ENCODE peak calls at places on chromosomes 6 and 20, in six cellular contexts. One of them, this sample, is unnamed.

GRCh38 chr6:139701695-139702094 is 327.2 kb upstream of the CITED2 start:
- DNase-seq in Calu3: no peak
- DNase-seq in A549: no peak
- DNase-seq in transverse colon: no peak
- DNase-seq in stomach: no peak
- DNase-seq in colonic mucosa: no peak
- DNase-seq in this sample: no peak

GRCh38 chr6:130426078-130426726 is 60.4 kb downstream of the TMEM200A start:
- DNase-seq in colonic mucosa: no peak
- DNase-seq in Calu3: no peak
- DNase-seq in transverse colon: no peak
- DNase-seq in stomach: no peak
- DNase-seq in A549: no peak
- DNase-seq in this sample: no peak

GRCh38 chr6:2033544-2033943 is 211.9 kb downstream of the GMDS start:
- DNase-seq in colonic mucosa: no peak
- DNase-seq in stomach: no peak
- DNase-seq in transverse colon: no peak
- DNase-seq in A549: no peak
- DNase-seq in Calu3: no peak
- DNase-seq in this sample: no peak

GRCh38 chr6:167699141-167700036 is 127.3 kb upstream of the AFDN start:
- DNase-seq in Calu3: peak
- DNase-seq in colonic mucosa: peak
- DNase-seq in stomach: peak
- DNase-seq in A549: no peak
- DNase-seq in transverse colon: peak
- DNase-seq in this sample: no peak

GRCh38 chr6:111329882-111330633 is 153.0 kb downstream of the REV3L start:
- DNase-seq in transverse colon: no peak
- DNase-seq in colonic mucosa: no peak
- DNase-seq in Calu3: no peak
- DNase-seq in stomach: no peak
- DNase-seq in A549: no peak
- DNase-seq in this sample: no peak

GRCh38 chr6:91106083-91106482 is 519.2 kb upstream of the MAP3K7 start:
- DNase-seq in colonic mucosa: no peak
- DNase-seq in Calu3: no peak
- DNase-seq in transverse colon: no peak
- DNase-seq in A549: no peak
- DNase-seq in stomach: no peak
- DNase-seq in this sample: no peak

GRCh38 chr6:17086469-17086868 is 15.4 kb upstream of the STMND1 start:
- DNase-seq in Calu3: peak
- DNase-seq in colonic mucosa: peak
- DNase-seq in transverse colon: peak
- DNase-seq in A549: peak
- DNase-seq in stomach: peak
- DNase-seq in this sample: peak

GRCh38 chr20:36153754-36154695 is 515 bp upstream of the EPB41L1 start:
- DNase-seq in transverse colon: peak
- DNase-seq in Calu3: peak
- DNase-seq in A549: peak
- DNase-seq in stomach: peak
- DNase-seq in colonic mucosa: peak
- DNase-seq in this sample: peak

GRCh38 chr6:63672582-63673129 is 37.1 kb downstream of the PHF3 start:
- DNase-seq in Calu3: no peak
- DNase-seq in colonic mucosa: no peak
- DNase-seq in A549: no peak
- DNase-seq in transverse colon: no peak
- DNase-seq in stomach: no peak
- DNase-seq in this sample: no peak

GRCh38 chr20:59822291-59823029 is 111.0 kb downstream of the SYCP2 start:
- DNase-seq in Calu3: no peak
- DNase-seq in A549: no peak
- DNase-seq in transverse colon: no peak
- DNase-seq in colonic mucosa: peak
- DNase-seq in stomach: no peak
- DNase-seq in this sample: no peak

GRCh38 chr6:13203145-13203544 is 125.2 kb downstream of the TBC1D7 start:
- DNase-seq in colonic mucosa: no peak
- DNase-seq in Calu3: no peak
- DNase-seq in stomach: no peak
- DNase-seq in A549: peak
- DNase-seq in transverse colon: no peak
- DNase-seq in this sample: peak

GRCh38 chr6:6758915-6759654 is 170.6 kb downstream of the LY86 start:
- DNase-seq in transverse colon: peak
- DNase-seq in A549: peak
- DNase-seq in stomach: peak
- DNase-seq in Calu3: peak
- DNase-seq in colonic mucosa: peak
- DNase-seq in this sample: no peak

GRCh38 chr6:15389759-15390723 is 144.2 kb downstream of the JARID2 start:
- DNase-seq in colonic mucosa: no peak
- DNase-seq in Calu3: peak
- DNase-seq in stomach: no peak
- DNase-seq in A549: peak
- DNase-seq in transverse colon: no peak
- DNase-seq in this sample: no peak

GRCh38 chr20:25033250-25033940 is 24.5 kb downstream of the ACSS1 start:
- DNase-seq in colonic mucosa: no peak
- DNase-seq in A549: no peak
- DNase-seq in transverse colon: no peak
- DNase-seq in Calu3: no peak
- DNase-seq in stomach: no peak
- DNase-seq in this sample: no peak

GRCh38 chr6:30647039-30647801 is at the start of gene C6orf136:
- DNase-seq in transverse colon: peak
- DNase-seq in Calu3: peak
- DNase-seq in colonic mucosa: peak
- DNase-seq in stomach: peak
- DNase-seq in A549: peak
- DNase-seq in this sample: peak

GRCh38 chr20:47353697-47354387 is 2.7 kb downstream of the ZMYND8 start:
- DNase-seq in transverse colon: no peak
- DNase-seq in Calu3: no peak
- DNase-seq in stomach: no peak
- DNase-seq in colonic mucosa: no peak
- DNase-seq in A549: no peak
- DNase-seq in this sample: no peak

GRCh38 chr6:106381871-106382270 is 21.4 kb downstream of the CRYBG1 start:
- DNase-seq in stomach: no peak
- DNase-seq in Calu3: peak
- DNase-seq in colonic mucosa: peak
- DNase-seq in transverse colon: peak
- DNase-seq in A549: no peak
- DNase-seq in this sample: no peak

GRCh38 chr20:46056970-46057855 is 28.2 kb downstream of the SLC12A5 start:
- DNase-seq in Calu3: no peak
- DNase-seq in stomach: no peak
- DNase-seq in A549: no peak
- DNase-seq in transverse colon: no peak
- DNase-seq in colonic mucosa: peak
- DNase-seq in this sample: no peak

GRCh38 chr6:163457637-163458561 is 43.4 kb downstream of the QKI start:
- DNase-seq in stomach: no peak
- DNase-seq in Calu3: peak
- DNase-seq in colonic mucosa: no peak
- DNase-seq in transverse colon: peak
- DNase-seq in A549: peak
- DNase-seq in this sample: no peak

GRCh38 chr6:158703840-158704822 is 54.3 kb downstream of the SYTL3 start:
- DNase-seq in Calu3: peak
- DNase-seq in colonic mucosa: peak
- DNase-seq in transverse colon: peak
- DNase-seq in stomach: peak
- DNase-seq in A549: peak
- DNase-seq in this sample: no peak

GRCh38 chr6:75504902-75505233 is 11.3 kb upstream of the FILIP1 start:
- DNase-seq in Calu3: no peak
- DNase-seq in A549: no peak
- DNase-seq in transverse colon: no peak
- DNase-seq in colonic mucosa: no peak
- DNase-seq in stomach: no peak
- DNase-seq in this sample: no peak

GRCh38 chr20:58251979-58252591 is 23.6 kb upstream of the ANKRD60 start:
- DNase-seq in colonic mucosa: no peak
- DNase-seq in Calu3: peak
- DNase-seq in stomach: no peak
- DNase-seq in A549: peak
- DNase-seq in transverse colon: no peak
- DNase-seq in this sample: peak

GRCh38 chr6:148805767-148806166 is 58.9 kb downstream of the UST start:
- DNase-seq in A549: no peak
- DNase-seq in colonic mucosa: no peak
- DNase-seq in stomach: no peak
- DNase-seq in Calu3: no peak
- DNase-seq in transverse colon: no peak
- DNase-seq in this sample: no peak

GRCh38 chr6:45791600-45792168 is 224.0 kb downstream of the CLIC5 start:
- DNase-seq in stomach: no peak
- DNase-seq in Calu3: no peak
- DNase-seq in A549: no peak
- DNase-seq in transverse colon: no peak
- DNase-seq in colonic mucosa: no peak
- DNase-seq in this sample: no peak

GRCh38 chr6:43176423-43176786 is 5.3 kb downstream of the SRF start:
- DNase-seq in colonic mucosa: no peak
- DNase-seq in stomach: no peak
- DNase-seq in transverse colon: no peak
- DNase-seq in A549: no peak
- DNase-seq in Calu3: no peak
- DNase-seq in this sample: no peak

GRCh38 chr6:43173496-43174262 is 2.6 kb downstream of the SRF start:
- DNase-seq in Calu3: no peak
- DNase-seq in transverse colon: no peak
- DNase-seq in colonic mucosa: peak
- DNase-seq in A549: no peak
- DNase-seq in stomach: no peak
- DNase-seq in this sample: no peak

GRCh38 chr6:43175676-43176422 is 4.8 kb downstream of the SRF start:
- DNase-seq in A549: no peak
- DNase-seq in colonic mucosa: no peak
- DNase-seq in transverse colon: no peak
- DNase-seq in stomach: no peak
- DNase-seq in Calu3: no peak
- DNase-seq in this sample: no peak

GRCh38 chr6:43172127-43173007 is 1.3 kb downstream of the SRF start:
- DNase-seq in colonic mucosa: peak
- DNase-seq in transverse colon: peak
- DNase-seq in stomach: peak
- DNase-seq in Calu3: peak
- DNase-seq in A549: peak
- DNase-seq in this sample: no peak

GRCh38 chr6:43174263-43175112 is 3.4 kb downstream of the SRF start:
- DNase-seq in colonic mucosa: peak
- DNase-seq in Calu3: peak
- DNase-seq in transverse colon: peak
- DNase-seq in stomach: peak
- DNase-seq in A549: peak
- DNase-seq in this sample: peak
- TF ChIP-seq CTCF in colonic mucosa: no peak
- TF ChIP-seq CTCF in Calu3: no peak
- TF ChIP-seq CTCF in transverse colon: peak
- TF ChIP-seq CTCF in stomach: no peak
- TF ChIP-seq CTCF in A549: no peak
- TF ChIP-seq CTCF in this sample: no peak

DNA sequence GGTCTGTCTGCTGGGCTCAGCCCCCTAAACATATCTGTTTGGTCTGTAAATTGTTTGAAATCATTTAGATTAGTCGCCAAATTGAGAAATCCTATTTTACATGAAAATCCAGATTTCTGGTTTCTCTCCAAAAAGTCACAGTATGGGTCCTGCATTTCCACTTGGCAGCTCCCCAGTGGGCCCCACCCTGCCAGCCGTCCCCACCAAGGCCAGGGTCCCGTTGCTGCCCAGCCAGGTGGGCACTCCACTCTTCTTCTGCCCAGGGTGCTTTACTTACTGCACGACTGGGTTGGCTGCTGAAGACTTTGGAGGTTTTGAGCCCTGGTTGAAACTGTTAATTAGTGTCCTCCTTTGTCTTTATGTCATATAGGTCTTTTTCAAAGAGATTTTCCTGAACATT is 50.4 kb downstream of the ARFGEF2 start:
- DNase-seq in colonic mucosa: no peak
- DNase-seq in stomach: no peak
- DNase-seq in transverse colon: no peak
- DNase-seq in Calu3: no peak
- DNase-seq in A549: no peak
- DNase-seq in this sample: no peak
- TF ChIP-seq CTCF in colonic mucosa: no peak
- TF ChIP-seq CTCF in stomach: no peak
- TF ChIP-seq CTCF in transverse colon: no peak
- TF ChIP-seq CTCF in Calu3: no peak
- TF ChIP-seq CTCF in A549: no peak
- TF ChIP-seq CTCF in this sample: no peak

DNA sequence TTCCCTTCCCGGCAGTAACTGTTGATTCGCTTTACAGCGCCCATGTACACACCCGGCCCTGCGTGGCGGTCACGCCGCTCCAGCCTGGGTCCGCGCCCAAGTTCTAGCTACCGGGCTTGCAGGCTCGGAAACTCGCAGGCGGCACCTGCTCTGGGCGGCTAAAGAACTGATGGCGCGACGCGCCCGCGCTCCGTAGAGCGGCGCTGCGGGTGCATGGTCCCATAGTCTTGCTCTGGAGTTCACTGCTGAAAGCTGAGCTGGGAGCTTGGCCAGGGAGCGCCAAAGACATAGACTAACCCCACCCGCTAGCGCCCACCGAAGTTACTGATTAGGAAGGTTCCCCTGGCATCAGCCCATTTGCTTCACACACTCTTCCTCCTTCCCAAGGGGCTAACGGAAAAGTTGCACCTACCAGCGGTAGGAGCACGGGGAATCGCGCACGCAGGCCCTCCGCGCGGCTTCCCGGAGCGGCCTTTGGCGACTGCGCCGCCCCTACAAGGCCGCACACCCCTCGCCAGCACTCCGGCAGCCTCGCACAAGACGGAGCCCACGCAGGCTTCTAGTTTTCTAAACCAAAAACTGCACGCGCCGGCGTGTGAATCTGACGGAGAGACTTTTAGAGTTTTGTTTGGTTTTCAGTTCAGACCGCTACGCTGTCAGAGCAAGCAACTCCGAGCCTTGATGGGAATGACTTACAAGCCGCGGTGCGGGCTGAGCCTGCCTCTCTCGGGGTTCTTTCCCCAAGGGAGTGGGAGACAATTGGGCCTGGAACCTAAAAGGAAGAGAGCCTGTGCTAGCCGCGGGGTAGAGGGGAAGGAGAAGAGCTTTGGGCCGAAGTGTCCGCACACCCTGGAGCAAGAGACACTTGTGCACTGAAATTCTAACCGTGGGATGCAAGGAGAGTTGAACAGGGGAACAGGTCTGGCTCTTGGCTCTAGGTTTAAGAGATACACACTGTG is 994 bp upstream of the POU3F2 start:
- DNase-seq in stomach: no peak
- DNase-seq in Calu3: peak
- DNase-seq in A549: peak
- DNase-seq in transverse colon: no peak
- DNase-seq in colonic mucosa: no peak
- DNase-seq in this sample: no peak
- TF ChIP-seq CTCF in stomach: no peak
- TF ChIP-seq CTCF in Calu3: no peak
- TF ChIP-seq CTCF in A549: no peak
- TF ChIP-seq CTCF in transverse colon: no peak
- TF ChIP-seq CTCF in colonic mucosa: no peak
- TF ChIP-seq CTCF in this sample: no peak

GRCh38 chr6:120671519-120671918 is 662.8 kb downstream of the TBC1D32 start:
- DNase-seq in stomach: no peak
- DNase-seq in transverse colon: no peak
- DNase-seq in colonic mucosa: no peak
- DNase-seq in A549: peak
- DNase-seq in Calu3: no peak
- DNase-seq in this sample: no peak
- TF ChIP-seq CTCF in stomach: no peak
- TF ChIP-seq CTCF in transverse colon: no peak
- TF ChIP-seq CTCF in colonic mucosa: no peak
- TF ChIP-seq CTCF in A549: no peak
- TF ChIP-seq CTCF in Calu3: no peak
- TF ChIP-seq CTCF in this sample: no peak

This sample was measured in LNCaP clone FGC.